ENCODE peak calls at places on chromosomes 12 and 14, in nine cellular contexts. W is MM.1S; R is EH; Q is stimulated activated CD4-positive, alpha-beta T cell treated with anti-CD3 and anti-CD28 coated beads, Interleukin-12 subunit alpha, Interleukin-12 subunit beta, amount 100 ng/mL, for 4 hours; C is stimulated activated CD8-positive, alpha-beta memory T cell treated with anti-CD3 and anti-CD28 coated beads, Interleukin-7, amount 100 ng/mL, for 1 hour; U is DND-41; M is WTC11; B is iris pigment epithelial cell; G is T-helper 2 cell. X is an unnamed sample.

GRCh38 chr12:17076335-17076734 is 470.4 kb upstream of the LMO3 start:
- DNase-seq in W (no peak), R (no peak), Q (no peak), C (no peak), U (no peak), M (no peak), B (no peak), G (no peak), X (no peak)

GRCh38 chr12:68871899-68872298 is 61.1 kb downstream of the CPM start:
- DNase-seq in W (no peak), R (peak; percentile 21), Q (no peak), C (no peak), U (no peak), M (peak; percentile 23), B (no peak), G (no peak), X (peak; percentile 19)

GRCh38 chr12:32069071-32069470 is 37.6 kb upstream of the BICD1 start:
- DNase-seq in W (no peak), R (no peak), Q (no peak), C (no peak), U (no peak), M (no peak), B (no peak), G (no peak), X (no peak)

GRCh38 chr14:91415794-91416743 is 1.6 kb downstream of the CCDC88C start:
- DNase-seq in W (peak; percentile 81), R (no peak), Q (peak; percentile 45), C (no peak), U (peak; percentile 80), M (no peak), B (peak; percentile 52), G (peak; percentile 64), X (no peak)

GRCh38 chr12:132318135-132318534 is 11.3 kb downstream of the GALNT9 start:
- DNase-seq in W (no peak), R (no peak), Q (no peak), C (no peak), U (no peak), M (no peak), B (no peak), G (no peak), X (no peak)

GRCh38 chr12:57046392-57046791 is 3.5 kb downstream of the MYO1A start:
- DNase-seq in W (no peak), R (peak; percentile 42), Q (no peak), C (no peak), U (no peak), M (no peak), B (no peak), G (no peak), X (peak; percentile 26)

GRCh38 chr14:92323916-92324818 is 1.2 kb downstream of the SLC24A4 start:
- DNase-seq in W (no peak), R (no peak), Q (no peak), C (no peak), U (no peak), M (peak; percentile 30), B (no peak), G (no peak), X (no peak)

GRCh38 chr14:68777644-68778043 is 15.2 kb downstream of the ZFP36L1 start:
- DNase-seq in W (no peak), R (no peak), Q (no peak), C (no peak), U (no peak), M (no peak), B (no peak), G (no peak), X (no peak)

GRCh38 chr12:22935501-22935900 is 310.5 kb downstream of the ETNK1 start:
- DNase-seq in W (no peak), R (peak; percentile 42), Q (no peak), C (no peak), U (no peak), M (no peak), B (no peak), G (no peak), X (no peak)

GRCh38 chr12:115375188-115375991 is 691.4 kb upstream of the TBX3 start:
- DNase-seq in W (peak; percentile 41), R (peak; percentile 79), Q (no peak), C (no peak), U (peak; percentile 66), M (no peak), B (peak; percentile 87), G (no peak), X (peak; percentile 71)

GRCh38 chr12:69694123-69694522 is 5.0 kb downstream of the BEST3 start:
- DNase-seq in W (no peak), R (no peak), Q (no peak), C (no peak), U (no peak), M (no peak), B (no peak), G (no peak), X (no peak)

GRCh38 chr12:103852498-103852992 is 11.5 kb upstream of the NT5DC3 start:
- DNase-seq in W (no peak), R (no peak), Q (no peak), C (no peak), U (no peak), M (no peak), B (peak; percentile 57), G (no peak), X (no peak)